ENCODE peak calls at places on chromosomes 7 and 10, in five cellular contexts. One of them, this sample, is unnamed.

GRCh38 chr10:118505363-118505762 is 90.1 kb downstream of the PRLHR start:
- DNase-seq in EL: no peak
- DNase-seq in anterior cingulate cortex: no peak
- DNase-seq in mucosa of descending colon: no peak
- DNase-seq in NCI-H446: no peak
- DNase-seq in this sample: no peak

GRCh38 chr10:95480102-95480900 is 80.9 kb downstream of the SORBS1 start:
- DNase-seq in EL: no peak
- DNase-seq in anterior cingulate cortex: no peak
- DNase-seq in NCI-H446: no peak
- DNase-seq in mucosa of descending colon: no peak
- DNase-seq in this sample: no peak

GRCh38 chr10:69730251-69731156 is 71.2 kb upstream of the COL13A1 start:
- DNase-seq in mucosa of descending colon: no peak
- DNase-seq in EL: no peak
- DNase-seq in NCI-H446: no peak
- DNase-seq in anterior cingulate cortex: no peak
- DNase-seq in this sample: no peak

GRCh38 chr7:70775570-70776156 is 356.3 kb upstream of the GALNT17 start:
- DNase-seq in mucosa of descending colon: no peak
- DNase-seq in anterior cingulate cortex: no peak
- DNase-seq in EL: peak; percentile 2
- DNase-seq in NCI-H446: no peak
- DNase-seq in this sample: no peak

GRCh38 chr10:45091968-45092367 is 91.2 kb downstream of the ZNF22 start:
- DNase-seq in NCI-H446: peak; percentile 5
- DNase-seq in anterior cingulate cortex: no peak
- DNase-seq in mucosa of descending colon: no peak
- DNase-seq in EL: no peak
- DNase-seq in this sample: no peak

GRCh38 chr7:13850185-13850752 is 139.2 kb downstream of the ETV1 start:
- DNase-seq in NCI-H446: no peak
- DNase-seq in anterior cingulate cortex: no peak
- DNase-seq in mucosa of descending colon: no peak
- DNase-seq in EL: peak; percentile 94
- DNase-seq in this sample: no peak

GRCh38 chr7:153022796-153023592 is 263.4 kb downstream of the ACTR3B start:
- DNase-seq in EL: no peak
- DNase-seq in anterior cingulate cortex: no peak
- DNase-seq in mucosa of descending colon: no peak
- DNase-seq in NCI-H446: no peak
- DNase-seq in this sample: no peak

GRCh38 chr7:106291247-106291646 is 6.5 kb upstream of the NAMPT start:
- DNase-seq in NCI-H446: no peak
- DNase-seq in anterior cingulate cortex: no peak
- DNase-seq in mucosa of descending colon: no peak
- DNase-seq in EL: no peak
- DNase-seq in this sample: no peak

GRCh38 chr7:37354661-37355131 is 94.0 kb downstream of the ELMO1 start:
- DNase-seq in NCI-H446: no peak
- DNase-seq in EL: no peak
- DNase-seq in mucosa of descending colon: peak; percentile 33
- DNase-seq in anterior cingulate cortex: no peak
- DNase-seq in this sample: no peak

GRCh38 chr10:34815174-34816066 is at the start of gene PARD3:
- DNase-seq in EL: peak; percentile 69
- DNase-seq in anterior cingulate cortex: peak; percentile 25
- DNase-seq in mucosa of descending colon: peak; percentile 81
- DNase-seq in NCI-H446: no peak
- DNase-seq in this sample: peak; percentile 41

GRCh38 chr7:155959894-155960293 is 147.6 kb upstream of the SHH start:
- DNase-seq in mucosa of descending colon: peak; percentile 81
- DNase-seq in anterior cingulate cortex: no peak
- DNase-seq in EL: no peak
- DNase-seq in NCI-H446: no peak
- DNase-seq in this sample: no peak

GRCh38 chr10:77253665-77254064 is 383.9 kb downstream of the KCNMA1 start:
- DNase-seq in NCI-H446: no peak
- DNase-seq in anterior cingulate cortex: no peak
- DNase-seq in mucosa of descending colon: no peak
- DNase-seq in EL: no peak
- DNase-seq in this sample: no peak

GRCh38 chr10:61157182-61157581 is 213.2 kb upstream of the RHOBTB1 start:
- DNase-seq in anterior cingulate cortex: no peak
- DNase-seq in mucosa of descending colon: no peak
- DNase-seq in NCI-H446: no peak
- DNase-seq in EL: no peak
- DNase-seq in this sample: no peak

GRCh38 chr10:51666476-51666875 is 32.9 kb downstream of the CSTF2T start:
- DNase-seq in EL: no peak
- DNase-seq in NCI-H446: no peak
- DNase-seq in anterior cingulate cortex: no peak
- DNase-seq in mucosa of descending colon: no peak
- DNase-seq in this sample: no peak

GRCh38 chr7:158261362-158262235 is 326.0 kb downstream of the PTPRN2 start:
- DNase-seq in anterior cingulate cortex: no peak
- DNase-seq in mucosa of descending colon: no peak
- DNase-seq in EL: no peak
- DNase-seq in NCI-H446: no peak
- DNase-seq in this sample: no peak

GRCh38 chr10:63494951-63495350 is 26.2 kb upstream of the REEP3 start:
- DNase-seq in NCI-H446: no peak
- DNase-seq in EL: peak; percentile 44
- DNase-seq in mucosa of descending colon: no peak
- DNase-seq in anterior cingulate cortex: no peak
- DNase-seq in this sample: no peak

GRCh38 chr7:142808802-142809583 is 38.2 kb downstream of the PRSS2 start:
- DNase-seq in NCI-H446: no peak
- DNase-seq in mucosa of descending colon: peak; percentile 69
- DNase-seq in EL: peak; percentile 68
- DNase-seq in anterior cingulate cortex: no peak
- DNase-seq in this sample: no peak

GRCh38 chr7:44235582-44236332 is 35.0 kb downstream of the YKT6 start:
- DNase-seq in mucosa of descending colon: no peak
- DNase-seq in NCI-H446: no peak
- DNase-seq in EL: peak; percentile 18
- DNase-seq in anterior cingulate cortex: no peak
- DNase-seq in this sample: no peak

GRCh38 chr7:148664319-148664718 is 34.4 kb upstream of the CUL1 start:
- DNase-seq in anterior cingulate cortex: no peak
- DNase-seq in NCI-H446: no peak
- DNase-seq in mucosa of descending colon: no peak
- DNase-seq in EL: no peak
- DNase-seq in this sample: no peak

GRCh38 chr7:32357535-32358277 is 132.5 kb downstream of the LSM5 start:
- DNase-seq in mucosa of descending colon: no peak
- DNase-seq in NCI-H446: no peak
- DNase-seq in anterior cingulate cortex: no peak
- DNase-seq in EL: peak; percentile 4
- DNase-seq in this sample: no peak

GRCh38 chr10:30155401-30155800 is 96.0 kb upstream of the JCAD start:
- DNase-seq in NCI-H446: no peak
- DNase-seq in mucosa of descending colon: no peak
- DNase-seq in anterior cingulate cortex: no peak
- DNase-seq in EL: peak; percentile 10
- DNase-seq in this sample: no peak

GRCh38 chr7:134856141-134856540 is 76.7 kb downstream of the CALD1 start:
- DNase-seq in mucosa of descending colon: no peak
- DNase-seq in anterior cingulate cortex: no peak
- DNase-seq in EL: peak; percentile 33
- DNase-seq in NCI-H446: no peak
- DNase-seq in this sample: no peak

This sample was measured in caudate nucleus.